ENCODE peak calls at places on chromosomes 11 and 22, in six cellular contexts. E is HAP-1; K is CD4-positive, alpha-beta T cell; X is lower lobe of right lung; G is NCI-H1694; T is HuH-7.5. Z is an unnamed sample.

GRCh38 chr11:32411937-32412615 is 23.3 kb downstream of the WT1 start:
- DNase-seq in E (no peak), K (no peak), X (no peak), G (no peak), T (no peak), Z (no peak)

GRCh38 chr22:36981247-36981775 is 37.9 kb downstream of the TST start:
- DNase-seq in E (no peak), K (no peak), X (no peak), G (no peak), T (no peak), Z (no peak)

GRCh38 chr11:11463397-11463796 is 110.3 kb upstream of the CSNK2A3 start:
- DNase-seq in E (peak; percentile 88), K (no peak), X (no peak), G (peak; percentile 1), T (no peak), Z (no peak)

GRCh38 chr22:46829140-46829891 is 66.9 kb downstream of the TBC1D22A start:
- DNase-seq in E (peak; percentile 46), K (no peak), X (no peak), G (no peak), T (no peak), Z (no peak)

GRCh38 chr11:63767415-63768231 is 952 bp downstream of the ZFTA start:
- DNase-seq in E (peak; percentile 91), K (peak; percentile 10), X (peak; percentile 51), G (peak; percentile 14), T (peak; percentile 75), Z (peak; percentile 88)

GRCh38 chr22:37547249-37547741 is 13.0 kb upstream of the CDC42EP1 start:
- DNase-seq in E (no peak), K (no peak), X (no peak), G (no peak), T (peak; percentile 3), Z (no peak)

GRCh38 chr11:124800226-124800929 is at the start of gene MSANTD2:
- DNase-seq in E (peak; percentile 82), K (peak; percentile 72), X (peak; percentile 89), G (peak; percentile 29), T (peak; percentile 62), Z (peak; percentile 70)

GRCh38 chr11:33533668-33534067 is 167.0 kb downstream of the C11orf91 start:
- DNase-seq in E (no peak), K (no peak), X (no peak), G (no peak), T (no peak), Z (no peak)

GRCh38 chr11:77750757-77751156 is 69.8 kb downstream of the RSF1 start:
- DNase-seq in E (no peak), K (no peak), X (no peak), G (no peak), T (no peak), Z (no peak)

GRCh38 chr11:102464037-102464436 is 11.5 kb upstream of the TMEM123 start:
- DNase-seq in E (no peak), K (no peak), X (no peak), G (no peak), T (no peak), Z (no peak)

GRCh38 chr22:50714631-50715179 is 23.3 kb upstream of the ACR start:
- DNase-seq in E (no peak), K (no peak), X (no peak), G (no peak), T (no peak), Z (no peak)

Z was measured in GM19239.